ENCODE peak calls at places on chromosome 10, in ten cellular contexts. L is mammary epithelial cell, S is fibroblast of lung, C is GM12878, K is K562, H is brain microvascular endothelial cell, J is cardiac muscle cell, T is stomach, G is heart left ventricle, V is psoas muscle. F is an unnamed sample.

GRCh38 chr10:11720260-11720741 is 21.9 kb upstream of the ECHDC3 start:
- DNase-seq in L (no peak), S (no peak), C (no peak), K (no peak), H (no peak), J (no peak), T (no peak), G (no peak), V (no peak), F (no peak)

GRCh38 chr10:90947025-90947960 is 26.4 kb upstream of the ANKRD1 start:
- DNase-seq in L (no peak), S (no peak), C (peak), K (no peak), H (peak), J (no peak), T (no peak), G (no peak), V (no peak), F (no peak)

GRCh38 chr10:84665883-84666463 is 337.6 kb downstream of the CCSER2 start:
- DNase-seq in L (peak), S (no peak), C (no peak), K (peak), H (no peak), J (no peak), T (no peak), G (no peak), V (no peak), F (no peak)

GRCh38 chr10:83432296-83433045 is 706.8 kb upstream of the GHITM start:
- DNase-seq in L (no peak), S (no peak), C (no peak), K (no peak), H (no peak), J (peak), T (no peak), G (no peak), V (no peak), F (no peak)

GRCh38 chr10:86337121-86337601 is 29.4 kb downstream of the GRID1 start:
- DNase-seq in L (no peak), S (no peak), C (no peak), K (no peak), H (no peak), J (no peak), T (no peak), G (no peak), V (no peak), F (no peak)

GRCh38 chr10:61882621-61883375 is 18.7 kb upstream of the ARID5B start:
- DNase-seq in L (peak), S (no peak), C (no peak), K (no peak), H (peak), J (peak), T (no peak), G (no peak), V (no peak), F (peak)

GRCh38 chr10:86113501-86113900 is 253.1 kb downstream of the GRID1 start:
- DNase-seq in L (no peak), S (no peak), C (no peak), K (no peak), H (no peak), J (no peak), T (no peak), G (no peak), V (no peak), F (no peak)

GRCh38 chr10:22649977-22650376 is 64.4 kb downstream of the PIP4K2A start:
- DNase-seq in L (no peak), S (no peak), C (no peak), K (no peak), H (no peak), J (no peak), T (no peak), G (no peak), V (no peak), F (no peak)

GRCh38 chr10:133276435-133277201 is at the start of gene ADAM8:
- DNase-seq in L (no peak), S (no peak), C (no peak), K (peak), H (no peak), J (no peak), T (peak), G (peak), V (no peak), F (peak)

GRCh38 chr10:58307676-58308075 is 27.1 kb upstream of the UBE2D1 start:
- DNase-seq in L (no peak), S (no peak), C (no peak), K (no peak), H (no peak), J (no peak), T (no peak), G (no peak), V (no peak), F (no peak)

GRCh38 chr10:18473424-18474110 is 177.8 kb downstream of the NSUN6 start:
- DNase-seq in L (no peak), S (peak), C (no peak), K (no peak), H (peak), J (no peak), T (no peak), G (peak), V (no peak), F (no peak)

GRCh38 chr10:131915484-131915883 is 14.7 kb downstream of the PPP2R2D start:
- DNase-seq in L (no peak), S (no peak), C (no peak), K (no peak), H (no peak), J (no peak), T (peak), G (no peak), V (no peak), F (no peak)

GRCh38 chr10:60679388-60679987 is 98.8 kb upstream of the CDK1 start:
- DNase-seq in L (no peak), S (no peak), C (no peak), K (no peak), H (no peak), J (no peak), T (no peak), G (no peak), V (no peak), F (no peak)

GRCh38 chr10:129690248-129691070 is 223.4 kb downstream of the MGMT start:
- DNase-seq in L (peak), S (no peak), C (no peak), K (no peak), H (no peak), J (no peak), T (no peak), G (no peak), V (no peak), F (peak)

GRCh38 chr10:113329121-113329596 is 223.7 kb upstream of the HABP2 start:
- DNase-seq in L (peak), S (peak), C (no peak), K (no peak), H (peak), J (peak), T (no peak), G (no peak), V (no peak), F (no peak)

GRCh38 chr10:113603057-113603777 is 50.4 kb downstream of the HABP2 start:
- DNase-seq in L (no peak), S (no peak), C (no peak), K (no peak), H (no peak), J (no peak), T (no peak), G (no peak), V (peak), F (no peak)

GRCh38 chr10:2928219-2928840 is 139.0 kb upstream of the PFKP start:
- DNase-seq in L (peak), S (peak), C (peak), K (peak), H (peak), J (peak), T (peak), G (peak), V (peak), F (no peak)

GRCh38 chr10:16750461-16750860 is 66.8 kb downstream of the RSU1 start:
- DNase-seq in L (no peak), S (no peak), C (no peak), K (no peak), H (no peak), J (no peak), T (no peak), G (no peak), V (no peak), F (no peak)

GRCh38 chr10:113689574-113689973 is 9.9 kb downstream of the CASP7 start:
- DNase-seq in L (no peak), S (no peak), C (no peak), K (no peak), H (no peak), J (no peak), T (no peak), G (no peak), V (no peak), F (no peak)

GRCh38 chr10:34627331-34627730 is 187.8 kb downstream of the PARD3 start:
- DNase-seq in L (no peak), S (no peak), C (no peak), K (no peak), H (no peak), J (no peak), T (no peak), G (no peak), V (no peak), F (no peak)

GRCh38 chr10:108388716-108389115 is 1224.2 kb upstream of the SORCS1 start:
- DNase-seq in L (no peak), S (no peak), C (no peak), K (no peak), H (no peak), J (no peak), T (no peak), G (no peak), V (no peak), F (no peak)

GRCh38 chr10:60235001-60235400 is 154.7 kb downstream of the ANK3 start:
- DNase-seq in L (peak), S (peak), C (no peak), K (no peak), H (peak), J (peak), T (no peak), G (peak), V (no peak), F (peak)

GRCh38 chr10:119135517-119135890 is 30.0 kb downstream of the SFXN4 start:
- DNase-seq in L (no peak), S (peak), C (no peak), K (no peak), H (no peak), J (peak), T (no peak), G (no peak), V (no peak), F (no peak)

GRCh38 chr10:13890617-13891541 is 304.1 kb downstream of the PRPF18 start:
- DNase-seq in L (no peak), S (peak), C (no peak), K (no peak), H (peak), J (peak), T (no peak), G (peak), V (peak), F (peak)

GRCh38 chr10:44975487-44976331 is 2.9 kb downstream of the DEPP1 start:
- DNase-seq in L (peak), S (peak), C (no peak), K (peak), H (peak), J (peak), T (peak), G (no peak), V (no peak), F (peak)

GRCh38 chr10:61989995-61990760 is 88.7 kb downstream of the ARID5B start:
- DNase-seq in L (no peak), S (no peak), C (no peak), K (no peak), H (no peak), J (no peak), T (no peak), G (no peak), V (no peak), F (no peak)

GRCh38 chr10:132099701-132100481 is 34.1 kb downstream of the JAKMIP3 start:
- DNase-seq in L (no peak), S (no peak), C (no peak), K (no peak), H (no peak), J (no peak), T (peak), G (no peak), V (no peak), F (no peak)

GRCh38 chr10:131843089-131843595 is 57.7 kb upstream of the PPP2R2D start:
- DNase-seq in L (no peak), S (no peak), C (no peak), K (no peak), H (no peak), J (no peak), T (no peak), G (no peak), V (no peak), F (no peak)

GRCh38 chr10:110642980-110643655 is 1.0 kb upstream of the RBM20 start:
- DNase-seq in L (no peak), S (no peak), C (no peak), K (no peak), H (no peak), J (no peak), T (no peak), G (no peak), V (no peak), F (no peak)

GRCh38 chr10:3494131-3494878 is 290.7 kb downstream of the KLF6 start:
- DNase-seq in L (no peak), S (peak), C (no peak), K (no peak), H (peak), J (peak), T (no peak), G (peak), V (peak), F (no peak)

GRCh38 chr10:843703-844102 is 87.8 kb downstream of the LARP4B start:
- DNase-seq in L (no peak), S (no peak), C (no peak), K (no peak), H (no peak), J (no peak), T (no peak), G (no peak), V (no peak), F (no peak)
- H3K27ac ChIP-seq in L (no peak), S (no peak), C (no peak), K (no peak), H (no peak), J (no peak), T (no peak), G (no peak), V (no peak), F (no peak)

GRCh38 chr10:1297566-1298301 is 241.5 kb downstream of the WDR37 start:
- DNase-seq in L (no peak), S (no peak), C (no peak), K (no peak), H (no peak), J (no peak), T (no peak), G (no peak), V (no peak), F (no peak)

GRCh38 chr10:1299041-1299726 is 243.0 kb downstream of the WDR37 start:
- DNase-seq in L (no peak), S (no peak), C (no peak), K (no peak), H (no peak), J (no peak), T (no peak), G (no peak), V (no peak), F (no peak)

GRCh38 chr10:1295756-1296480 is 239.7 kb downstream of the WDR37 start:
- DNase-seq in L (no peak), S (no peak), C (no peak), K (no peak), H (no peak), J (no peak), T (no peak), G (peak), V (no peak), F (no peak)

GRCh38 chr10:1300218-1300617 is 244.0 kb downstream of the WDR37 start:
- DNase-seq in L (no peak), S (no peak), C (no peak), K (no peak), H (no peak), J (no peak), T (no peak), G (no peak), V (no peak), F (no peak)

DNA sequence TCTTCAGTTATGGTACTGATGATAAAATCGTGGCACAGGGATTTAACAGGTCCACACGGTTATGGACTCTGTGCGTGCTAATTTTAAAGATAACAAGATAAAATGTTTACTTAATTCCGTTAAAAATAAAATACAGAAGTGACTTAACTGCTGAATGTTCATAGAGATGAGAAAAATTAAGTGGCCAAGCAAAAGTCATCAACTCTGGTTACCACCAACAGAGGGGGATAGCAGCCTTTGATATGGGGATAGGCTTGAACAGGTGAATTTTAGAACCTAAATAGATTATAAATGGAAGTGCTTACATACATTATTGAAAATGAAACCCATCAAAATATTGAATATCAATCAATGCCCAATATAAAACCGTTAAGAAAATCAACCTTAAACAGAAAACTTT is 245.0 kb downstream of the WDR37 start:
- DNase-seq in L (no peak), S (no peak), C (no peak), K (no peak), H (no peak), J (no peak), T (no peak), G (no peak), V (no peak), F (no peak)
- TF ChIP-seq CTCF in L (no peak), S (no peak), C (peak), K (no peak), H (no peak), J (no peak), T (no peak), G (no peak), V (no peak), F (peak)

GRCh38 chr10:74826142-74827044 is at the start of gene KAT6B:
- DNase-seq in L (peak), S (peak), C (peak), K (peak), H (peak), J (peak), T (peak), G (peak), V (peak), F (peak)
- H3K27ac ChIP-seq in L (peak), S (peak), C (peak), K (peak), H (peak), J (peak), T (peak), G (peak), V (peak), F (peak)

DNA sequence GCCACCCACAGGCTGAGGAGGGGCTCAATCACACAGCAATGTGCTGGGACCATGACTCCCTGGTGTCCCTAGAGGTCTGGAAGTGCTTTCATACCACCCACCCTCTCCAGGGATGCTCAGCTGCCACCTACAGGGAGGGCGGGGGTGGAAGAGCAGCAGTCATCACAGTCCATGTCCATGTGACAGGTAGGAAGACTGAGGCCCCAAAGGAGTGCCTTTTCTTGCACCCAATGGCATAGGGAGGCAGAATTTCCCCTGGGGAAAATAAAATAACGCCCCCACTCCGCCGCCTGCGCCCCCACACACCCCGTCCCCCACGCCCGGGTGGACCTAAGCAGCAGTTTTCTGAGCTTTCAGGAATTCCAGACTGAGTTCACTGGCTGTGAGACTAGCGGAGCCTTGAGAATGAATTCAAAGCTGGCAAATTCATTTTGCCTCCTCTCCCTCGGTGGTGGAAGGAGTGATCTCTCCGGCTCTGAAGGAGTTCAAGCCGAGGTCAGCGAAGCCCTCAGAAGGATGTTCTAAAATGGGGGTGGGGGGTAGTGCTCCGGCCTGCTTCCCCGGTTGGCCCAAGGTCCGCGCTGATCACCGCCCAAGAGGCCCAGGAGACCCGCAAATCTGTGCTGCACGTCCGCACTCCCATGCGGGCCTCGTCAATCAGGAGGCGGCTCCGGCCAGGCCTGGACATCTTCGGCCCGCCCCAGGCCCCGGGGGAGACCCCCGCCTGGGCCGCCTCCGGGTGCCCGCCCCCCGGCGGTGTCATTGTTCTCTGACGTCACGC is 2.1 kb upstream of the ZMIZ1 start:
- DNase-seq in L (peak), S (peak), C (no peak), K (peak), H (no peak), J (peak), T (no peak), G (no peak), V (no peak), F (no peak)
- TF ChIP-seq CTCF in L (no peak), S (peak), C (peak), K (peak), H (peak), J (peak), T (no peak), G (peak), V (peak), F (peak)

DNA sequence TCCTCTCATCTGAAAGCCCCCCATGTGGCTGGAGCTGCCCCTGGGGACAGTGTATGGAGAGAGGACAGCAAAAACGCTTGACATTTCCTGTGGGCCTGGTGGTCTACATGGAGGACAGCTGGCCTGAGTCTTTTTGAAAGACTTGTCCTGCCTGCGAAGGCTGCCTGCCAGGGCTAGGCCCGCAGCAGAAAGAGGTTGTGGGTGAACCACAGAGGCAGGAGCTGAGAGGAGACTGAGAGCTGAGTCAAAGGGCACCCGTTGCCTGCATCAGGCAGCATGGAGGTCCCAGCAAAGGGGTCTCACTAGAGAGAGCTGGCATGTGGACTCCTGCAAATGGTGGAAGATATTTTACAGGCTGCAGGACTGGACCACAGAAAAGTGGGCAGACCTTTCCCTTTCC is 66.5 kb downstream of the KAT6B start:
- DNase-seq in L (no peak), S (no peak), C (no peak), K (no peak), H (no peak), J (no peak), T (no peak), G (no peak), V (no peak), F (no peak)
- H3K27ac ChIP-seq in L (no peak), S (no peak), C (no peak), K (no peak), H (no peak), J (no peak), T (peak), G (no peak), V (no peak), F (no peak)